ENCODE peak calls at places on chromosomes 3 and 15, in six cellular contexts. W is adrenal gland, I is mesendoderm, B is A549, M is suprapubic skin, E is dorsolateral prefrontal cortex. Q is an unnamed sample.

GRCh38 chr3:54931182-54931581 is 3.3 kb upstream of the LRTM1 start:
- DNase-seq in B (no peak), W (no peak), I (peak; percentile 18), M (no peak), E (peak; percentile 66), Q (no peak)

GRCh38 chr15:46304320-46304719 is 669.5 kb downstream of the SQOR start:
- DNase-seq in M (no peak), B (peak; percentile 35), E (no peak), W (no peak), I (peak; percentile 66), Q (no peak)

GRCh38 chr3:187850256-187851010 is 105.2 kb upstream of the BCL6 start:
- DNase-seq in M (peak; percentile 82), B (peak; percentile 34), E (no peak), I (no peak), W (peak; percentile 53), Q (no peak)

GRCh38 chr15:99565281-99566156 is at the start of gene MEF2A:
- DNase-seq in W (peak; percentile 97), M (peak; percentile 97), I (peak; percentile 97), E (peak; percentile 92), B (peak; percentile 97), Q (peak; percentile 87)

GRCh38 chr15:76038512-76038911 is 21.3 kb upstream of the TMEM266 start:
- DNase-seq in B (no peak), W (no peak), M (no peak), I (no peak), E (no peak), Q (no peak)

GRCh38 chr3:5069627-5070026 is 52.5 kb upstream of the ARL8B start:
- DNase-seq in B (no peak), I (no peak), M (no peak), E (no peak), W (no peak), Q (no peak)

GRCh38 chr15:101808201-101808600 is 3.8 kb upstream of the OR4F15 start:
- DNase-seq in B (no peak), E (no peak), I (no peak), M (no peak), W (no peak), Q (no peak)

GRCh38 chr15:65642588-65642987 is 20.9 kb downstream of the SLC24A1 start:
- DNase-seq in M (no peak), E (no peak), W (no peak), I (no peak), B (no peak), Q (no peak)

GRCh38 chr15:48785195-48785594 is 25.7 kb downstream of the CEP152 start:
- DNase-seq in W (no peak), B (no peak), I (no peak), E (no peak), M (no peak), Q (no peak)

GRCh38 chr15:49989498-49989897 is 129.5 kb downstream of the ATP8B4 start:
- DNase-seq in E (no peak), I (no peak), W (no peak), M (no peak), B (no peak), Q (no peak)

GRCh38 chr3:99962703-99963102 is 145.0 kb downstream of the CMSS1 start:
- DNase-seq in E (no peak), M (no peak), W (no peak), B (no peak), I (no peak), Q (no peak)

GRCh38 chr3:171346011-171346410 is 114.2 kb downstream of the TNIK start:
- DNase-seq in W (no peak), M (no peak), B (no peak), E (no peak), I (no peak), Q (no peak)

GRCh38 chr3:157429703-157430102 is 6.9 kb upstream of the PTX3 start:
- DNase-seq in B (no peak), M (no peak), E (no peak), W (no peak), I (no peak), Q (no peak)

GRCh38 chr3:11096266-11097135 is 57.8 kb upstream of the HRH1 start:
- DNase-seq in M (peak; percentile 81), I (peak; percentile 80), W (peak; percentile 71), E (peak; percentile 80), B (peak; percentile 73), Q (peak; percentile 7)

GRCh38 chr3:188469228-188469885 is 315.4 kb downstream of the LPP start:
- DNase-seq in W (no peak), E (no peak), B (no peak), I (no peak), M (peak; percentile 67), Q (no peak)

GRCh38 chr15:71011503-71012155 is 103.6 kb upstream of the THSD4 start:
- DNase-seq in I (peak; percentile 31), M (no peak), W (peak; percentile 44), E (no peak), B (peak; percentile 75), Q (no peak)

GRCh38 chr3:28218917-28219198 is 22.6 kb upstream of the CMC1 start:
- DNase-seq in M (no peak), B (no peak), E (no peak), W (no peak), I (no peak), Q (no peak)

GRCh38 chr3:90024986-90025385 is 917.6 kb downstream of the EPHA3 start:
- DNase-seq in I (no peak), E (no peak), M (no peak), B (no peak), W (no peak), Q (no peak)

GRCh38 chr3:151394611-151395010 is 10.1 kb upstream of the P2RY12 start:
- DNase-seq in B (no peak), W (no peak), M (no peak), E (no peak), I (peak; percentile 15), Q (no peak)

GRCh38 chr15:90902996-90903732 is at the start of gene MAN2A2:
- DNase-seq in W (peak; percentile 74), I (peak; percentile 74), M (no peak), B (peak; percentile 38), E (peak; percentile 60), Q (peak; percentile 58)

GRCh38 chr3:169402667-169403360 is 260.7 kb downstream of the MECOM start:
- DNase-seq in M (no peak), I (no peak), B (no peak), E (no peak), W (no peak), Q (no peak)

GRCh38 chr3:120070263-120070981 is 23.8 kb downstream of the GSK3B start:
- DNase-seq in M (no peak), E (no peak), W (no peak), B (no peak), I (no peak), Q (no peak)

GRCh38 chr3:172142074-172143059 is 103.0 kb downstream of the FNDC3B start:
- DNase-seq in E (no peak), M (no peak), I (peak; percentile 72), B (peak; percentile 84), W (no peak), Q (no peak)

GRCh38 chr15:63000706-63001105 is 41.8 kb upstream of the TPM1 start:
- DNase-seq in M (no peak), B (no peak), E (no peak), I (no peak), W (peak; percentile 42), Q (no peak)

GRCh38 chr15:62997441-62997840 is 45.1 kb upstream of the TPM1 start:
- DNase-seq in M (no peak), E (no peak), W (no peak), I (no peak), B (no peak), Q (no peak)

GRCh38 chr15:62999923-63000484 is 42.5 kb upstream of the TPM1 start:
- DNase-seq in M (no peak), W (no peak), I (peak; percentile 21), E (no peak), B (no peak), Q (no peak)

GRCh38 chr15:62998262-62998909 is 44.2 kb upstream of the TPM1 start:
- DNase-seq in B (no peak), M (no peak), E (no peak), I (no peak), W (no peak), Q (no peak)

DNA sequence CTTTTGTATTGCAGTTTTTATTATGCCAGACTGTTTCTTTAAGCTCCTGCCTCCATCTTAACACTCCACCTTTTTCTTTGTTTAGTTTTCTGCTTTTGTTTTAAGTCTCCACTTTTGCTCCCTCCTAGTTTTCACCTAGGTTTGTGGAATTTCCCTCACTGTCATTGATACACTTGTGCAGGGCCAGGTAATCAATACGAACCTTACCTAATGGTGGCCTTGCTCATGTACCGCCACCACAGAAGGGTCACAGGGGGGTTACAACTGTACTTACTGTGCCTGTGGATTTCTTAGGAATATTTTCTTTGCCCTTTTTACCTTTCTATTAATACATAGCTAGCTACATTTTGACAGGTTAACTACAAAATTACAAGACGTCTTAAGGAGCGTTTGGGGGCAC is 43.4 kb upstream of the TPM1 start:
- DNase-seq in W (no peak), E (no peak), B (no peak), I (no peak), M (no peak), Q (no peak)
- H3K27ac ChIP-seq in W (no peak overlapping the region), E (no peak overlapping the region), B (no peak overlapping the region), I (no peak overlapping the region), M (no peak overlapping the region), Q (no peak overlapping the region)

DNA sequence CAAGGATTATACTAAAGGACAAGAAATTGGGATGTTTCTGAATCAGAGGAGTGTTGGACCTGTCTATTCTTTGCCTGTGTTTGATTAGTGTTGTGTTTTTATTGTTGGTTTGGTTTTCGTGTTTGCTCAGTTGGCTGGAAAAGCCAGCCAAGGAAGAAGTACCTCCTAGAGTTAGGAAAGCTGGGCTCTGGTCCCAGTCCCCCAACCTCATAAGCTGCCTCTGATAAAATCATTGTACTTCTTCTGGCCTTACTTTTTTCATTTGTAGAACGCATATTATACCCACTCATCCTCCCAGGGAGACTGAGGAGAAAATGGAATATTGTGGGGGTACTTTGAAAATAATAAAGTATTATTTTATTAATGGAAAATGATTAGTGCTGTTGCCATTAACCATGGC is 177.4 kb upstream of the TRIM42 start:
- DNase-seq in E (no peak), B (no peak), W (no peak), M (no peak), I (no peak), Q (no peak)
- H3K27ac ChIP-seq in E (no peak overlapping the region), B (no peak overlapping the region), W (no peak overlapping the region), M (no peak overlapping the region), I (no peak overlapping the region), Q (no peak overlapping the region)

DNA sequence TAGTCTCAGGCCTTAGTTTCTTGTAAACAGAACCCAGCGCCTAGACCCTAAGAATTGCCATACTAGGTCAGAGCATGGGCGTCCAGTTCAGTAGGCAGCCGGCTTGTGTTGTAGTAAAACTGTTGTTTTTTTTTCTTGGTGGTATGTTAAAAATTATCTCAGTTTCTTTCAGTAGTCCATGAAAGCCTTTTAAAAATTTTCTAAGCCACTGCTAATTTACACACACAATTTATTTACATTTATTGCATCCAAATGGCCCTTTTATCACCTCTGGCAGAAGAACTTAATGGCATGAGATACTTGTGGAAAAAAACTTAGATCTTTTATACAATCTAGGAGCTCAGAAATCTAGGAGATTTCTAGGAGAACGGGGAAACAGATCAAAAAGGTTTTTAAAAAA is 1.3 kb downstream of the PPP2R3A start:
- DNase-seq in W (no peak), I (peak; percentile 10), E (no peak), M (no peak), B (no peak), Q (no peak)
- H3K27ac ChIP-seq in W (no peak overlapping the region), I (no peak overlapping the region), E (no peak overlapping the region), M (peak overlapping the region; percentile 97), B (peak overlapping the region; percentile 86), Q (no peak overlapping the region)

DNA sequence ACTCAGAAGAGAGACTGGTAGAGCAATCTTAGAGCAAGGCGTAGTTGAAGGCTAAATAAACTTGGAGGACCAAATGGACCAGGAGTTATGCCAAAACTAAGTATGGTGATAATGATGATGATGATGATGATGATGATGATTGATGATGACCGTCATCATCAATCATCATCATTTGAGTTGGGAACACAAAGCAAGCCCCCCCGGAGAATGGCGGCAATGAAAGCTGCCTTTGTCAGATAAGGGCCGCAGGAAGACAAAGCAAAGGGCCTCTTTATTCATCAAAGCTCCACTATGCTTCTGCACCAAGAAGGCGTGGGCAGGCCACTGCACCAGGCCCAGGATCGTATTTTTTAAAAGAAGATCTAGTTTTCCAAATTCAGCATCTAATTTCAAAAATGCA is 82.1 kb upstream of the RAD18 start:
- DNase-seq in E (no peak), B (no peak), M (no peak), I (no peak), W (no peak), Q (no peak)
- H3K27ac ChIP-seq in E (no peak overlapping the region), B (no peak overlapping the region), M (no peak overlapping the region), I (no peak overlapping the region), W (no peak overlapping the region), Q (no peak overlapping the region)